ENCODE peak calls at places on chromosomes 16 and 17, in eight cellular contexts. X is transverse colon, L is right lobe of liver, V is A549, C is HCT116, I is body of pancreas, T is suprapubic skin, P is stomach. E is an unnamed sample.
A peak's percentile ranks its signal among the peaks of the same experiment; 100 is the strongest.

GRCh38 chr17:21687136-21687953 is 5.0 kb upstream of the KCNJ18 start:
- DNase-seq in I (no peak), P (no peak), T (no peak), V (no peak), C (no peak), X (no peak), L (no peak), E (no peak)

GRCh38 chr17:3916013-3916696 is at the start of gene P2RX1:
- DNase-seq in P (peak; percentile 60), C (no peak), L (no peak), X (peak; percentile 79), T (no peak), V (no peak), I (no peak), E (no peak)

GRCh38 chr17:29177541-29177870 is 2.7 kb downstream of the MYO18A start:
- DNase-seq in L (peak; percentile 41), T (no peak), X (no peak), V (no peak), I (no peak), C (no peak), P (no peak), E (no peak)

GRCh38 chr16:57818377-57819055 is 16.2 kb upstream of the KIFC3 start:
- DNase-seq in I (peak; percentile 74), T (no peak), X (no peak), P (peak; percentile 70), C (no peak), V (no peak), L (no peak), E (no peak)

GRCh38 chr17:67229109-67229991 is 15.6 kb downstream of the HELZ start:
- DNase-seq in T (no peak), L (no peak), V (no peak), I (no peak), C (no peak), X (no peak), P (no peak), E (no peak)

GRCh38 chr16:12470311-12471229 is 333.1 kb downstream of the CPPED1 start:
- DNase-seq in I (no peak), V (no peak), C (no peak), P (no peak), X (no peak), T (no peak), L (no peak), E (no peak)

GRCh38 chr17:64457156-64457555 is 8.2 kb downstream of the MILR1 start:
- DNase-seq in V (no peak), C (no peak), X (no peak), T (no peak), I (no peak), L (no peak), P (no peak), E (no peak)

GRCh38 chr16:1424028-1424427 is 3.5 kb upstream of the UQCC4 start:
- DNase-seq in X (no peak), T (no peak), P (no peak), I (no peak), C (no peak), V (no peak), L (no peak), E (no peak)

GRCh38 chr17:81371910-81372760 is 23.1 kb upstream of the BAHCC1 start:
- DNase-seq in X (peak; percentile 38), T (no peak), C (peak; percentile 35), V (peak; percentile 77), P (no peak), L (peak; percentile 56), I (peak; percentile 61), E (no peak)

GRCh38 chr17:4786111-4786491 is at the start of gene VMO1:
- DNase-seq in I (peak; percentile 24), P (no peak), X (peak; percentile 27), V (no peak), C (no peak), L (no peak), T (no peak), E (no peak)

GRCh38 chr16:59205403-59205802 is 471.3 kb upstream of the GOT2 start:
- DNase-seq in X (no peak), L (no peak), T (no peak), P (no peak), V (peak; percentile 44), I (no peak), C (no peak), E (no peak)

GRCh38 chr16:25580071-25580470 is 111.7 kb upstream of the HS3ST4 start:
- DNase-seq in P (no peak), V (no peak), I (no peak), T (no peak), C (no peak), L (no peak), X (no peak), E (no peak)

GRCh38 chr16:27431773-27432599 is 30.0 kb downstream of the IL21R start:
- DNase-seq in X (no peak), T (peak; percentile 34), P (peak; percentile 21), L (peak; percentile 29), C (no peak), V (no peak), I (no peak), E (no peak)

GRCh38 chr17:7969434-7969833 is 33.0 kb upstream of the GUCY2D start:
- DNase-seq in T (no peak), C (no peak), I (no peak), V (no peak), P (no peak), L (no peak), X (no peak), E (no peak)

GRCh38 chr17:73342057-73342522 is 30.3 kb upstream of the CDC42EP4 start:
- DNase-seq in V (peak; percentile 93), P (peak; percentile 77), T (peak; percentile 82), I (peak; percentile 72), C (no peak), X (peak; percentile 65), L (no peak), E (peak; percentile 70)

DNA sequence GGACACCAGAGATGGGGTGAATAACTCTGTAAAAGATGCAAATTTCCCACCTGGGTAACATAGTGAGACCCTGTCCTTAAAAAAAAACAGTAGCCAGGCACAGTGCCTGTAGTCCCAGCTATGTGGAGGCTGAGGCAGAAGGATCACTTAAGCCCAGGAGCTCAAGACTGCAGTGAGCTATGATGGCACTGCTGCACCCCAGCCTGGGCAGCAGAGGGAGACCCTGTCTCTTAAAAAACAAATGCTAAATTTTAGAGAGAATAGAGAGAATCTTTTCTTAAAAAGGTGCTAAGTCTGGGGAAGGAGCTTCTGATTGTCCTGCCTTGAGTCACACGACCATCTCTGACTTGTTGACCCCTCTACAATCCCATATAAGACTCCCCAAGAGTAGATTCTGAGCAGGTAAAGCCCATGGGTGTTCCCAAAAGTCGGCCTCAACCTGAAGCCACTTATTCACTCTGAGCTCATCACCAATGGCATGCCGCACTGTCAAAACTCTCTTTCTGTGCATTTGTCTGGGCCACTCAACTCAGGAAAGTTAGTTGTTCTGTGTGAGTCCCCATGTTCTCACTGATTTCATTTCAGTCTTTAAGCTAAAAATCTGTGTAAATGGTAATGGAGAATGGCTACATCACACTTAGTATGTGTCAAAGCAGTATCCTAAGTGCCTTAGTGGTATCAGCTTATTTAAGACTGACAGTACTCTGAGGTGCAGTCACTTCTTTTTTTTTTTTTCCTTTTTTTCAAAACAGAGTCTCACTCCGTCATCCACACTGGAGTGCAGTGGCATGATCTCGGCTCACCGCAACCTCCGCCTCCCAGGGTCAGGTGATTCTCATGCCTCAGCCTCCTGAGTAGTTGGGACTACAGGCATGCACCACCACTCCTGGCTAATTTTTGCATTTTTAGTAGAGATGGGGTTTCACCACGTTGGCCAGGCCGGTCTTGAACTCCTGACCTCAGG is 41.6 kb downstream of the PRKCB start:
- DNase-seq in I (no peak), P (no peak), T (no peak), C (no peak), L (no peak), X (no peak), V (peak; percentile 12), E (no peak)
- H3K4me1 ChIP-seq in I (no peaks in the 10 kb centered on the region), P (no peaks in the 10 kb centered on the region), T (no peaks in the 10 kb centered on the region), C (no peaks in the 10 kb centered on the region), L (no peaks in the 10 kb centered on the region), X (no peaks in the 10 kb centered on the region), V (peaks cover 4% of the 10 kb centered on the region), E (no peaks in the 10 kb centered on the region)

DNA sequence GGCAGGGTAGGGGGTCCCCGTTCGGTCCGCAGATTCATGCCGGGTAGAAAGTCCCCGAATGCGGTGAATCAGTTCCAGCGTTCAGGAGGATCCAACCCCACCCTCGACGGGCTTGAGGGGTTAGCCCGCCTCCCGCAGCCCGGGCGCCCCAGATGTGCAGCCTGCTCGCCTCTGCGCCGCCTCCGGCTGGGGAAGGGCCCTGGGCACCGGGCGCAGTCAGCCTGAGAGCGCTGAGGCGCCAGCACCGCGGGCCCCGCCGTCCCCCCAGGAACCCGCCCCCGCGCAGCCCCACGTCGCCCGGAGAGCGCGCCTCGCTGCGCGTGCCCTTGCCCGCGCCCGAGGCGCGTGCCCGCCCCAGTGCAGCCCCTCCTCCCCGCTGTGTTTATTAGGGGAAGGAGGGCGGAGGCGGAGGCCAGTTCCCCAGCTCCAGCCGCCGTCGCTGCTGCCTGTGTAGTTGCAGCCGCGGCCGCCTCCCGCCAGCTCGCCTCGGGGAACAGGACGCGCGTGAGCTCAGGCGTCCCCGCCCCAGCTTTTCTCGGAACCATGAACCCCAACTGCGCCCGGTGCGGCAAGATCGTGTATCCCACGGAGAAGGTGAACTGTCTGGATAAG is at the start of gene LASP1:
- DNase-seq in X (peak; percentile 93), L (peak; percentile 93), I (peak; percentile 89), P (peak; percentile 92), V (peak; percentile 90), T (peak; percentile 93), C (no peak), E (peak; percentile 92)
- TF ChIP-seq POLR2A in X (peak; percentile 99), L (peak; percentile 98), I (peak; percentile 99), P (no peak), V (peak; percentile 98), T (peak; percentile 77), C (peak; percentile 94), E (peak; percentile 97)

DNA sequence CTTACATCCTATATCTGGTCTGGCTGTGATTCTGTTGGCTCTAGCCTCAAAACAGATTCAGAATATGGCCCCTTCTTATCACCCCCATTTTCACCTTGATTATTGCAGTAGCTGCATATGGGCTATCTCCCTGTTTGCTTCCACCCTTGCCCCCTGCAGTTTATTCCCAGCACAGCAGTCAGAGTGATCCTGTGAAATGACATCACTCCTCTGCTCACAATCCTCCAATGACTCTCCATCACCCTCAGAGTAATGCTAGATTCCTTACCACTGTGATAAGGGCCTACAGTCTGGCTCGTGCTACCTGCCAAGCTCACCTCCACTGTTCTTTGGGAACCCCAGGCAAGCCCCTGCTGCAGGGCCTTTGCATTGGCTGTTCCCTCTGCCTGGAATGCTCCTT is 92.5 kb downstream of the ASIC2 start:
- DNase-seq in T (no peak), C (no peak), P (no peak), L (no peak), V (peak; percentile 53), X (no peak), I (no peak), E (no peak)
- TF ChIP-seq CTCF in T (no peak), C (no peak), P (no peak), L (no peak), V (no peak), X (no peak), I (no peak), E (no peak)

GRCh38 chr16:72988568-72988967 is 59.4 kb downstream of the ZFHX3 start:
- DNase-seq in C (no peak), V (no peak), T (no peak), P (no peak), I (no peak), L (no peak), X (no peak), E (no peak)
- H3K4me1 ChIP-seq in C (peaks cover 18% of the 10 kb centered on the region), V (peaks cover 55% of the 10 kb centered on the region), T (peaks cover 87% of the 10 kb centered on the region), P (peaks cover 97% of the 10 kb centered on the region), I (peaks cover 73% of the 10 kb centered on the region), L (peaks cover 49% of the 10 kb centered on the region), X (peaks cover 49% of the 10 kb centered on the region), E (peaks cover 69% of the 10 kb centered on the region)

GRCh38 chr17:17813055-17813724 is 23.6 kb downstream of the SREBF1 start:
- DNase-seq in X (no peak), V (peak; percentile 66), L (no peak), I (no peak), P (no peak), C (no peak), T (no peak), E (peak; percentile 46)
- TF ChIP-seq POLR2A in X (no peak), V (no peak), L (no peak), I (no peak), P (no peak), C (no peak), T (no peak), E (no peak)